ENCODE peak calls at places on chromosomes 6 and 20, in eight cellular contexts. One of them, this sample, is unnamed. For H3K4me1, the result is how much of the 10 kb centered on the place peaks cover.

GRCh38 chr6:137926985-137927384 is 59.9 kb downstream of the TNFAIP3 start:
- DNase-seq in GM23338: no peak
- DNase-seq in prostate gland: no peak
- DNase-seq in transverse colon: no peak
- DNase-seq in endothelial cell of umbilical vein: no peak
- DNase-seq in stomach: no peak
- DNase-seq in GM12878: no peak
- DNase-seq in HCT116: no peak
- DNase-seq in this sample: no peak

GRCh38 chr6:112501705-112502104 is 154.6 kb downstream of the RFPL4B start:
- DNase-seq in GM12878: no peak
- DNase-seq in prostate gland: no peak
- DNase-seq in GM23338: peak
- DNase-seq in endothelial cell of umbilical vein: peak
- DNase-seq in stomach: no peak
- DNase-seq in HCT116: no peak
- DNase-seq in transverse colon: no peak
- DNase-seq in this sample: no peak

GRCh38 chr6:44264154-44265002 is 973 bp downstream of the NFKBIE start:
- DNase-seq in GM23338: no peak
- DNase-seq in endothelial cell of umbilical vein: no peak
- DNase-seq in stomach: peak
- DNase-seq in transverse colon: peak
- DNase-seq in prostate gland: no peak
- DNase-seq in HCT116: no peak
- DNase-seq in GM12878: no peak
- DNase-seq in this sample: no peak

GRCh38 chr20:32945710-32946221 is 58.5 kb downstream of the SUN5 start:
- DNase-seq in transverse colon: no peak
- DNase-seq in HCT116: peak
- DNase-seq in stomach: no peak
- DNase-seq in GM12878: no peak
- DNase-seq in prostate gland: no peak
- DNase-seq in GM23338: peak
- DNase-seq in endothelial cell of umbilical vein: peak
- DNase-seq in this sample: no peak

GRCh38 chr6:105029581-105029980 is 72.7 kb downstream of the LIN28B start:
- DNase-seq in GM12878: no peak
- DNase-seq in endothelial cell of umbilical vein: no peak
- DNase-seq in HCT116: no peak
- DNase-seq in prostate gland: no peak
- DNase-seq in transverse colon: no peak
- DNase-seq in stomach: no peak
- DNase-seq in GM23338: no peak
- DNase-seq in this sample: no peak

GRCh38 chr6:88662163-88662580 is 301.2 kb downstream of the RNGTT start:
- DNase-seq in GM12878: peak
- DNase-seq in transverse colon: no peak
- DNase-seq in endothelial cell of umbilical vein: no peak
- DNase-seq in GM23338: no peak
- DNase-seq in stomach: peak
- DNase-seq in prostate gland: no peak
- DNase-seq in HCT116: peak
- DNase-seq in this sample: no peak

GRCh38 chr6:87407531-87407895 is 259 bp upstream of the CFAP206 start:
- DNase-seq in stomach: no peak
- DNase-seq in HCT116: peak
- DNase-seq in prostate gland: peak
- DNase-seq in GM23338: peak
- DNase-seq in transverse colon: no peak
- DNase-seq in endothelial cell of umbilical vein: peak
- DNase-seq in GM12878: no peak
- DNase-seq in this sample: no peak

GRCh38 chr6:49772296-49772695 is 14.8 kb downstream of the PGK2 start:
- DNase-seq in HCT116: no peak
- DNase-seq in transverse colon: no peak
- DNase-seq in endothelial cell of umbilical vein: no peak
- DNase-seq in stomach: no peak
- DNase-seq in GM12878: no peak
- DNase-seq in GM23338: no peak
- DNase-seq in prostate gland: no peak
- DNase-seq in this sample: no peak

GRCh38 chr6:125114248-125114858 is 39.2 kb upstream of the TPD52L1 start:
- DNase-seq in stomach: peak
- DNase-seq in HCT116: peak
- DNase-seq in transverse colon: peak
- DNase-seq in GM23338: peak
- DNase-seq in endothelial cell of umbilical vein: peak
- DNase-seq in prostate gland: peak
- DNase-seq in GM12878: no peak
- DNase-seq in this sample: peak

GRCh38 chr6:92196320-92196719 is 1223.0 kb downstream of the EPHA7 start:
- DNase-seq in transverse colon: no peak
- DNase-seq in stomach: no peak
- DNase-seq in endothelial cell of umbilical vein: no peak
- DNase-seq in prostate gland: no peak
- DNase-seq in GM23338: no peak
- DNase-seq in GM12878: no peak
- DNase-seq in HCT116: no peak
- DNase-seq in this sample: no peak

GRCh38 chr6:28683945-28684538 is 158.4 kb downstream of the GPX5 start:
- DNase-seq in stomach: no peak
- DNase-seq in HCT116: peak
- DNase-seq in endothelial cell of umbilical vein: peak
- DNase-seq in GM23338: peak
- DNase-seq in prostate gland: peak
- DNase-seq in GM12878: no peak
- DNase-seq in transverse colon: peak
- DNase-seq in this sample: no peak

GRCh38 chr6:16158943-16159557 is 30.2 kb downstream of the MYLIP start:
- DNase-seq in HCT116: no peak
- DNase-seq in stomach: no peak
- DNase-seq in GM23338: no peak
- DNase-seq in transverse colon: no peak
- DNase-seq in GM12878: no peak
- DNase-seq in endothelial cell of umbilical vein: no peak
- DNase-seq in prostate gland: no peak
- DNase-seq in this sample: no peak

GRCh38 chr6:11346516-11346915 is 114.0 kb upstream of the NEDD9 start:
- DNase-seq in GM23338: no peak
- DNase-seq in transverse colon: no peak
- DNase-seq in endothelial cell of umbilical vein: no peak
- DNase-seq in prostate gland: no peak
- DNase-seq in GM12878: peak
- DNase-seq in HCT116: no peak
- DNase-seq in stomach: no peak
- DNase-seq in this sample: no peak

GRCh38 chr6:41426438-41426851 is 91.0 kb downstream of the NCR2 start:
- DNase-seq in HCT116: no peak
- DNase-seq in GM23338: peak
- DNase-seq in transverse colon: no peak
- DNase-seq in prostate gland: no peak
- DNase-seq in GM12878: no peak
- DNase-seq in stomach: peak
- DNase-seq in endothelial cell of umbilical vein: no peak
- DNase-seq in this sample: no peak

GRCh38 chr20:43799150-43799711 is 72.4 kb upstream of the GTSF1L start:
- DNase-seq in prostate gland: no peak
- DNase-seq in endothelial cell of umbilical vein: no peak
- DNase-seq in stomach: no peak
- DNase-seq in GM12878: no peak
- DNase-seq in HCT116: no peak
- DNase-seq in transverse colon: no peak
- DNase-seq in GM23338: no peak
- DNase-seq in this sample: no peak

GRCh38 chr20:51238675-51239305 is 215.9 kb upstream of the KCNG1 start:
- DNase-seq in endothelial cell of umbilical vein: no peak
- DNase-seq in HCT116: no peak
- DNase-seq in stomach: no peak
- DNase-seq in transverse colon: no peak
- DNase-seq in GM23338: no peak
- DNase-seq in GM12878: no peak
- DNase-seq in prostate gland: no peak
- DNase-seq in this sample: no peak

GRCh38 chr6:120077489-120077888 is 727.9 kb upstream of the MAN1A1 start:
- DNase-seq in prostate gland: no peak
- DNase-seq in GM23338: peak
- DNase-seq in HCT116: peak
- DNase-seq in endothelial cell of umbilical vein: no peak
- DNase-seq in stomach: no peak
- DNase-seq in transverse colon: no peak
- DNase-seq in GM12878: no peak
- DNase-seq in this sample: no peak
- TF ChIP-seq CTCF in prostate gland: no peak
- TF ChIP-seq CTCF in GM23338: peak
- TF ChIP-seq CTCF in HCT116: peak
- TF ChIP-seq CTCF in endothelial cell of umbilical vein: no peak
- TF ChIP-seq CTCF in stomach: no peak
- TF ChIP-seq CTCF in transverse colon: no peak
- TF ChIP-seq CTCF in GM12878: no peak
- TF ChIP-seq CTCF in this sample: no peak

GRCh38 chr20:35635652-35636051 is 20.0 kb downstream of the SPAG4 start:
- DNase-seq in prostate gland: no peak
- DNase-seq in endothelial cell of umbilical vein: no peak
- DNase-seq in stomach: no peak
- DNase-seq in HCT116: no peak
- DNase-seq in GM23338: no peak
- DNase-seq in transverse colon: no peak
- DNase-seq in GM12878: no peak
- DNase-seq in this sample: no peak

GRCh38 chr20:35629432-35630145 is 14.0 kb downstream of the SPAG4 start:
- DNase-seq in HCT116: no peak
- DNase-seq in GM23338: no peak
- DNase-seq in prostate gland: no peak
- DNase-seq in GM12878: no peak
- DNase-seq in stomach: no peak
- DNase-seq in transverse colon: no peak
- DNase-seq in endothelial cell of umbilical vein: no peak
- DNase-seq in this sample: no peak

GRCh38 chr20:35636095-35636494 is 20.5 kb downstream of the SPAG4 start:
- DNase-seq in transverse colon: no peak
- DNase-seq in endothelial cell of umbilical vein: no peak
- DNase-seq in GM12878: no peak
- DNase-seq in stomach: no peak
- DNase-seq in GM23338: no peak
- DNase-seq in prostate gland: no peak
- DNase-seq in HCT116: no peak
- DNase-seq in this sample: no peak

GRCh38 chr20:35630636-35631035 is 15.0 kb downstream of the SPAG4 start:
- DNase-seq in GM23338: no peak
- DNase-seq in endothelial cell of umbilical vein: no peak
- DNase-seq in stomach: no peak
- DNase-seq in prostate gland: no peak
- DNase-seq in transverse colon: no peak
- DNase-seq in HCT116: no peak
- DNase-seq in GM12878: no peak
- DNase-seq in this sample: no peak

DNA sequence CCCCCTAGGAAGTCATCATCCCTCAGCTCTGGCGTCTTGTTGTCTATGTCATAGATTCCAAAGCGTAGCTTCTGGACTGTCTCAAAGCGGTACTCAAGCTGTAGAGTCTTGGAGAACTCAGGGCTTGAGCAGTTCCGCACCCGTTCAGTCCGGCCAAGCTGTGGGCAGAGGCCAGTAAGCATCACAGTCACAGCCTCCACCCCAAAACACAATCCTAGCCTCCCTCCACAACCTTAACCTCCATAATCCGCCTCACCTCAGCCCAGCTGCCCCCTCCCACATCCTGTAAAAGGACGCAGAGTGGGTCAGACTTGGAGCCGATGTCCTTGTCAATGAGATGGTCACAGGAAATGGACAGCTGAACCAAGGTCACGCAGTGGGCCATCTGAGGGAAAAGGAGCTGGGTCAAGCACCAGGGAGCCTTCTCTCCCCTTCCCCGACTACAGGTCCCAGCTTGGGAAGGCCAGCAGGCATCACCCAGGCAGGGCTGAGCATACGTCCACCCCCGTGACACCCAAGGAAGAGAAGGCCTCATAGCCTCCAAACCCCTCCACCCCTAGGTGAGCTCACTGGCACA is 17.0 kb downstream of the SPAG4 start:
- DNase-seq in prostate gland: no peak
- DNase-seq in transverse colon: no peak
- DNase-seq in GM23338: no peak
- DNase-seq in endothelial cell of umbilical vein: no peak
- DNase-seq in stomach: no peak
- DNase-seq in GM12878: no peak
- DNase-seq in HCT116: no peak
- DNase-seq in this sample: no peak
- H3K4me1 ChIP-seq in prostate gland: under half
- H3K4me1 ChIP-seq in transverse colon: under half
- H3K4me1 ChIP-seq in GM23338: under half
- H3K4me1 ChIP-seq in endothelial cell of umbilical vein: under half
- H3K4me1 ChIP-seq in stomach: under half
- H3K4me1 ChIP-seq in GM12878: under half
- H3K4me1 ChIP-seq in HCT116: under half
- H3K4me1 ChIP-seq in this sample: under half

DNA sequence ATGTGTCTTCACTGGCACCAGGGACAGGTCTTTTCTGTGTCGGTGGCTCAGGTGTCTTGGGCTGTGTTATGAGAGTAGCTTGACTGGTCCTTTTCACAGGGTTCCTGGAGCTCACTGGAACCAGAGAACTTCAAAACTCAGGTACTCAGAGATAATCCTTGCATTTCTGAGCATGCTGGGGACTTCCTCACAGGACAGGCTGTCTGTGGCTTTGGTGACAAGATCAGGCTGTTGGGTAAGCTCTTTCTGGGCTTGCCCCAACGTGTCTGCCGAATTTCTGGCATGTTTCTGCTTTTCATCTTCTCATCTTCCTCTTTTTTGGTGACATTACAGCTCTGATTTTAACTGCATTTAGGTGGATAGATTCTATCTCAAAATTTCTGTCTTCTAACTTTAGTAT is 270.0 kb downstream of the CDH26 start:
- DNase-seq in HCT116: no peak
- DNase-seq in stomach: no peak
- DNase-seq in GM23338: no peak
- DNase-seq in transverse colon: no peak
- DNase-seq in prostate gland: no peak
- DNase-seq in endothelial cell of umbilical vein: no peak
- DNase-seq in GM12878: no peak
- DNase-seq in this sample: no peak
- TF ChIP-seq POLR2AphosphoS5 in HCT116: no peak
- TF ChIP-seq POLR2AphosphoS5 in stomach: no peak
- TF ChIP-seq POLR2AphosphoS5 in GM23338: no peak
- TF ChIP-seq POLR2AphosphoS5 in transverse colon: no peak
- TF ChIP-seq POLR2AphosphoS5 in prostate gland: no peak
- TF ChIP-seq POLR2AphosphoS5 in endothelial cell of umbilical vein: no peak
- TF ChIP-seq POLR2AphosphoS5 in GM12878: no peak
- TF ChIP-seq POLR2AphosphoS5 in this sample: no peak

DNA sequence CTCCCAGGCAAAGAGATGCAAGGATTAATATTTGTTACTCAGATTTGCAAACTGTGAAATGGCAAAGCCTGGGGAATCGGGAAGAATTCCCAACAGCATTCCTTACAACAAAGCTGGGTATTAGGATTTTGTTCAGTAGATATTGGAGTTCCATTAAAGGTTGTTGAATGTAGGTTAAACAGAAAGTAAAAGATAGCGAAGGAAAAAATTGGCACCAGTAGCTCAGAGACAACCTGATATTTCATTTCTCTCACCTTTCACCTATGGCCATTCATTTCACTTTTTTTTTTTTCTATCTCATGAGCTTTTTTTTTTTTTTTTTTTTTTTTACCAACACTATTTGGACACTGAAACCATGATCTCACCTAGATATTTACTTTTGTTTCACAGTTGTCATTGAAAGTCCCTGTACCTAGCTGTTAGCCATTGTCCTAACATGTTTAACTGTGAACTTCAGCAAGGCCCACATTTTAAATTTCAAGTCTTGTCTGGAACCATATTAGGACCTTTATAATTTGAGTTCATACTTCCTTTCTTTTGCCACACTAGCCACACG is 552.5 kb downstream of the HAO1 start:
- DNase-seq in GM23338: no peak
- DNase-seq in stomach: no peak
- DNase-seq in prostate gland: no peak
- DNase-seq in GM12878: no peak
- DNase-seq in endothelial cell of umbilical vein: no peak
- DNase-seq in transverse colon: no peak
- DNase-seq in HCT116: no peak
- DNase-seq in this sample: no peak
- TF ChIP-seq CTCF in GM23338: no peak
- TF ChIP-seq CTCF in stomach: no peak
- TF ChIP-seq CTCF in prostate gland: no peak
- TF ChIP-seq CTCF in GM12878: no peak
- TF ChIP-seq CTCF in endothelial cell of umbilical vein: no peak
- TF ChIP-seq CTCF in transverse colon: no peak
- TF ChIP-seq CTCF in HCT116: no peak
- TF ChIP-seq CTCF in this sample: no peak

This sample was measured in breast epithelium.